ENCODE peak calls at places on chromosomes 12 and 14, in five cellular contexts. L is HL-60, D is HepG2, E is GM23338, C is HCT116. A is an unnamed sample. For H3K27me3, the result is how much of the 10 kb centered on the place peaks cover.

GRCh38 chr12:2118061-2118460 is 65.3 kb downstream of the CACNA1C start:
- DNase-seq in L (peak), D (no peak), C (no peak), E (no peak), A (no peak)

GRCh38 chr14:24839617-24840203 is 205.7 kb upstream of the GZMB start:
- DNase-seq in D (peak), L (no peak), E (no peak), C (no peak), A (no peak)

GRCh38 chr14:69344171-69344570 is 53.9 kb downstream of the ERH start:
- DNase-seq in C (no peak), D (no peak), E (no peak), L (no peak), A (no peak)

GRCh38 chr12:86137936-86138335 is 118.3 kb downstream of the MGAT4C start:
- DNase-seq in E (no peak), D (no peak), L (no peak), C (peak), A (no peak)

GRCh38 chr12:88339254-88339949 is 197.3 kb downstream of the TMTC3 start:
- DNase-seq in E (no peak), D (no peak), L (no peak), C (peak), A (no peak)

GRCh38 chr14:104717646-104718045 is 6.4 kb upstream of the ADSS1 start:
- DNase-seq in D (no peak), L (no peak), E (no peak), C (no peak), A (no peak)

GRCh38 chr12:124391340-124392261 is 96.7 kb downstream of the RFLNA start:
- DNase-seq in C (peak), L (peak), E (no peak), D (no peak), A (no peak)

GRCh38 chr14:81211844-81212243 is 8.9 kb downstream of the GTF2A1 start:
- DNase-seq in E (peak), C (no peak), D (peak), L (peak), A (no peak)

GRCh38 chr12:131908716-131909595 is 14.5 kb downstream of the ULK1 start:
- DNase-seq in E (no peak), D (no peak), L (no peak), C (no peak), A (no peak)

GRCh38 chr14:99212199-99212598 is 59.8 kb downstream of the BCL11B start:
- DNase-seq in D (no peak), E (no peak), C (no peak), L (no peak), A (no peak)

GRCh38 chr14:21852061-21852664 is 178.5 kb upstream of the OR4E1 start:
- DNase-seq in C (peak), E (peak), L (peak), D (peak), A (peak)

GRCh38 chr12:68613209-68613904 is 2.7 kb downstream of the RAP1B start:
- DNase-seq in L (no peak), D (no peak), C (no peak), E (no peak), A (no peak)

GRCh38 chr14:75770635-75771034 is 109.6 kb downstream of the TTLL5 start:
- DNase-seq in D (no peak), C (no peak), E (no peak), L (no peak), A (no peak)

GRCh38 chr14:56585461-56586084 is 6.0 kb downstream of the TMEM260 start:
- DNase-seq in L (no peak), D (no peak), E (no peak), C (no peak), A (peak)

GRCh38 chr12:66013224-66013623 is 117.3 kb downstream of the LLPH start:
- DNase-seq in C (no peak), E (no peak), L (no peak), D (no peak), A (no peak)

GRCh38 chr14:104585966-104586702 is 6.6 kb downstream of the C14orf180 start:
- DNase-seq in D (no peak), L (no peak), C (no peak), E (no peak), A (no peak)

GRCh38 chr12:19575307-19576243 is 136.3 kb downstream of the AEBP2 start:
- DNase-seq in D (peak), L (no peak), E (no peak), C (peak), A (no peak)

DNA sequence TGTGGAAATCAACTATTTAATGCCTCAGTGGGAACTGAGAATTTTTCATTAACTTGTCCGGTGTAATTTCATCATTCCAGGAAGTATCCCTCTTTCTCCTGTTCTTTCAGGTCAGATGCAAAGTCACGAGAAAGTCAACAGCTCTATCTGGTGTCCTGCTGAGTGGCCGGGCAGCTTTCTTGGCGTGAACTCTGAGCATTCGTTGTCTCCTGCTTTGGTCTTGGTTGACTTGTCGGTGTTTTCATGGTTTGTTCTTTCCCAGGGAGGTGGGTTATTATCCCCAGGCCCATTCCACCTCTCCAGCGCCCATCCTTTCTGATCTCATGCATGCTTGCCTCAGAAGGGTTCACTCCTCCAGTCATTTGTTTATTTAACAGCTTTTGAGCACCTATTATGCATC is 149.2 kb downstream of the GLT1D1 start:
- DNase-seq in C (no peak), E (no peak), D (no peak), L (no peak), A (no peak)
- TF ChIP-seq REST in C (no peak), E (no peak), D (no peak), L (no peak), A (no peak)

DNA sequence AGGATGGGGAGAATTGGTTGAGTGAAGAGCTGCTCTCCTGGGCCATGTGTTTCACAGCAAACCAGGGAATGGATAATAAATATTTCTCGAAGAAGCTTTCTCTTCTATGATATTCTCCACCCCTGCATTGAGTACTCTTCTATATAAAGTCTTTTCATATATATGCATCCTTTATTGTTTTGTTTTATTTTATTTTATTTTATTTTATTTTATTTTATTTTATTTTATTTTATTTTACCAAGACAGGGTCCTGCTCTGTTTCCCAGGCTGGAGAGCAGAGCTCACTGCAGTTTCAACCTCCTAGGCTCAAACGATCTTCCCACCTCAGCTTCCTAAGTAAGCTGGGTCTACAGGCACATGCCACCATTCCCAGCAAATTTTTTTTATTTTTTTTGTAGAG is 85.8 kb downstream of the SCN8A start:
- DNase-seq in E (no peak), L (no peak), C (no peak), D (no peak), A (no peak)
- H3K4me3 ChIP-seq in E (no peak), L (no peak), C (no peak), D (no peak), A (no peak)

DNA sequence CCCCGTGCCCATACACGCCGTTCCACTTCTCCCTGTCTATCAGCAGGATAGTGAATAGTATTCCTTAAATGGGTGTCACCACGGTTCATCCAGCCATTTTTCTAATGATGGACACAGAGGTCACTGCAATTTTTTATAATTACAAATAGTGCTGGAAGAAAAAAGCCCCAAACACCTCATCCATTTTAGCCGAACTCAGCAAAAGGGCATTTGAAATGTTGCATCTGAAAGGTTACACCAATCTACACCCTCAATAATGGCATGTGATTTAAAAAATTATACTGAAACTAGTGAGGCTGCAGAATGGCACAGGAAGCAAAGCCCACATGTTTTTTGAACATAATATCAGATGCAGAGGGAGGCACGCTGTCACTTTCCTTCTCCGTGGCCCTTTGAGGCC is 39.1 kb upstream of the MEG3 start:
- DNase-seq in L (no peak), D (no peak), C (no peak), E (no peak), A (no peak)
- H3K27me3 ChIP-seq in L (under half), D (under half), C (under half), E (under half), A (under half)

GRCh38 chr12:109770104-109770860 is 56.7 kb downstream of the FAM222A start:
- DNase-seq in D (no peak), C (no peak), E (no peak), L (no peak), A (no peak)
- TF ChIP-seq REST in D (no peak), C (no peak), E (no peak), L (no peak), A (no peak)

A was measured in Panc1.